ENCODE peak calls at places on chromosome 11, in four cellular contexts. Y is HL-60, I is GM12878, N is K562. J is an unnamed sample.

GRCh38 chr11:117985953-117986887 is at the start of gene IL10RA:
- DNase-seq in I (no peak), N (peak), Y (peak), J (peak)

GRCh38 chr11:102528618-102529017 is 1.9 kb downstream of the MMP7 start:
- DNase-seq in Y (no peak), N (no peak), I (no peak), J (no peak)

GRCh38 chr11:11777897-11778296 is 63.9 kb upstream of the USP47 start:
- DNase-seq in Y (no peak), I (no peak), N (no peak), J (no peak)

GRCh38 chr11:75341583-75341982 is 9.9 kb downstream of the ARRB1 start:
- DNase-seq in N (no peak), Y (no peak), I (no peak), J (no peak)

GRCh38 chr11:1862588-1863351 is 9.9 kb downstream of the LSP1 start:
- DNase-seq in N (no peak), Y (no peak), I (no peak), J (no peak)

GRCh38 chr11:120331301-120331966 is 4.8 kb upstream of the ARHGEF12 start:
- DNase-seq in N (no peak), I (no peak), Y (no peak), J (no peak)

GRCh38 chr11:85902353-85902752 is 47.2 kb downstream of the CCDC83 start:
- DNase-seq in I (no peak), Y (no peak), N (no peak), J (no peak)

GRCh38 chr11:68976095-68976494 is 4.7 kb downstream of the MRGPRD start:
- DNase-seq in N (no peak), I (no peak), Y (no peak), J (no peak)

GRCh38 chr11:57516061-57516443 is 550 bp upstream of the SLC43A1 start:
- DNase-seq in I (no peak), N (no peak), Y (no peak), J (no peak)
- TF ChIP-seq SPI1 in I (no peak), N (no peak), Y (no peak), J (no peak)

DNA sequence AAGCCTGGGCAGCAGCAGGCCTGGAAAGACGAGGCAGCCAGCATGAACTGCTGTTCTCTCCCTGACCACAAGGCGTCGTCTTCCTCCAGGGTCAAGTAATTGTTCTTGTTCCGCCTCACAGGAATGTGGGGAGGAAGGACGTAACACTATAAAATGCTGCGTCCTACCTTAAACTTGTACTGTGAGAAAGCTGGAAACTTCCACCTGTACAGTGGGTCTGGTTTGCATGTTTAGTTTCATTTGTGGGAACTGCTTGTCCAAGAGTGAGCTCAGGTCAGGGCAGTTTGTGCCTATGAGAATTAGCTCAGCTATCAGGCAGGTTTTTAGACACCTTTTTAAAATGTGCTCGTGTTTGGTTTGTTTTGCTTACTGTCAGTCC is 55.2 kb downstream of the PANX1 start:
- DNase-seq in Y (no peak), I (peak), N (peak), J (peak)
- TF ChIP-seq SPI1 in Y (no peak), I (no peak), N (no peak), J (no peak)

GRCh38 chr11:57131080-57131790 is 50.5 kb upstream of the LRRC55 start:
- DNase-seq in I (no peak), Y (no peak), N (peak), J (no peak)
- TF ChIP-seq SPI1 in I (no peak), Y (no peak), N (no peak), J (no peak)

GRCh38 chr11:95465887-95466286 is 234.9 kb upstream of the SESN3 start:
- DNase-seq in I (no peak), N (no peak), Y (no peak), J (no peak)
- TF ChIP-seq SPI1 in I (no peak), N (no peak), Y (no peak), J (no peak)

DNA sequence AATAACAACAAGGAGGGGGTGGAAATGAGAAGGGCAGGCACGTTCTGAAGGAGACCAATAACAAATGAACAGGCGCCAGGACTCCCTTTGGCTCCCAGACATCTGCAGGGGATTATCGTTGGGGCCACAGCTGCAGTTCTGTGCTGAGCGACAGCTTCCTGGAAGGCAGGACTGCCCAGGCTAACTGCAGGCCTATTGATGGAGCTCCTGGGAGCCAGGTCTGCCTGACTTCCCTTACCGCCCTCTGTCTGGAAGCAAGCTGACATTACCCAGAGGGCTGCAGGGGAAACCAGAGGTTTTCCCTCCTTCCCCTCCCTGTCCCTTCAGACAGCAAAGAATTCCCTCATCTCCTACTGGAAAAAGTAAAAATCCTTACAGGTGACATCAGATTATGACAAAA is 5.0 kb downstream of the DRD2 start:
- DNase-seq in I (no peak), Y (no peak), N (no peak), J (no peak)
- TF ChIP-seq SPI1 in I (no peak), Y (no peak), N (no peak), J (no peak)

DNA sequence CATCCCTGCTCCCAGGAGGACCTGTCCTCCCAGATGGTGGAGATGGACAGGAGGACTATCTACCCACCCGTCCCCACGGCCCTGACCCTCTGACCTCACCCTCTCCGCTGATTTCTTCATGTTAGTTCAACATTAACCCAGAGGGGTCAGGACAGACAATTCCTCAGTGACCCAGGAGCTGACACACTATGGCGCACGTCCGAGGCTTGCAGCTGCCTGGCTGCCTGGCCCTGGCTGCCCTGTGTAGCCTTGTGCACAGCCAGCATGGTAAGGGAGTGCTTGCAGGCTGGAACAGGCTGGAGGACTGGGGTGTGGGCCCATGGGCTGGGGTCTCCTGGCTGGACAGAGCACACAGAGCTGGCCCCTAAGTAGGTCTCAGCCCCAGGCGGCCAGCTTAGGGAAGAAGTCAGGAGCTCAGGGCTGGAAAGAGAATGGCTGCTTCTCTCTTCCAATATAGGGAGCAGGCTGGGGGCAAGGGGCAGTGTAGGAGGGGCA is at the start of gene F2:
- DNase-seq in I (no peak), N (no peak), Y (no peak), J (no peak)
- TF ChIP-seq SPI1 in I (no peak), N (no peak), Y (no peak), J (no peak)

DNA sequence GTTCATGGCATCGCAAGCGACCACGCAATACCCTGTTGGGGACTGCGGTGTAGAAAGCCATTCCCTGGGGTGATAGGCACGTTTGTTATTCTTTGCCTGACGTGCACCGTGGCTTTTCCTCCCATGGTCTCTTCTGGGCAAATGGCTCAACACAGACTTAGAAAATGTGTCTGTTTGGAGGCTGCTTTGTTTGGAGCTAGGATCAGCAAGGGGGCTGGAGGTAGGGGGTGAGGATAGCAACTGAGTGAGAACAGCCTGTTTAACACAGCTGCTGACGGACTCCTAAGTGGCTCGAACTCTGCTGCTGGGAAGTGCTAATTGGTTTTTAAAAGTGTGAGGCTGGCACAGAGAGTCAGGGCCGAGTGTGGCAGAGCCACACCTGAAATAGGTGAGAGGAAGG is 16.1 kb upstream of the CHRM4 start:
- DNase-seq in N (no peak), Y (no peak), I (no peak), J (no peak)
- TF ChIP-seq SPI1 in N (no peak), Y (no peak), I (no peak), J (no peak)

DNA sequence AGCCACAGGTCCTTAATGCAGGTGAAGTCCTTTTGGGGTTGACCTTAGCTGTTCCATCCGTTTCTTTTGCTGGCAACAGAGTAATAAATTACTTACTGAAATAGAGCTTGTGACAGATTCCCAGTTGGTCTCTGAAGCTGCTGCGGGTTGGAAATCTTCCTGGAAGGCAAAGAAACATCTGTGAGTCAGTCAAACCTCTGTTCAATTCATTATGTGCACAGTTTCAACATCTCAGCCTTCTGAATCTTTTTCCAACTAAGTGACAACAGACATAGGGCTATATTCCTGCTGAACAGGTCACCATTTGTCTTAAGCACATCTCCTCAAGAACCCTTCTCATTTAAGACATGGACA is 88.9 kb upstream of the DDI1 start:
- DNase-seq in I (no peak), N (no peak), Y (no peak), J (no peak)
- TF ChIP-seq SPI1 in I (no peak), N (no peak), Y (no peak), J (no peak)

DNA sequence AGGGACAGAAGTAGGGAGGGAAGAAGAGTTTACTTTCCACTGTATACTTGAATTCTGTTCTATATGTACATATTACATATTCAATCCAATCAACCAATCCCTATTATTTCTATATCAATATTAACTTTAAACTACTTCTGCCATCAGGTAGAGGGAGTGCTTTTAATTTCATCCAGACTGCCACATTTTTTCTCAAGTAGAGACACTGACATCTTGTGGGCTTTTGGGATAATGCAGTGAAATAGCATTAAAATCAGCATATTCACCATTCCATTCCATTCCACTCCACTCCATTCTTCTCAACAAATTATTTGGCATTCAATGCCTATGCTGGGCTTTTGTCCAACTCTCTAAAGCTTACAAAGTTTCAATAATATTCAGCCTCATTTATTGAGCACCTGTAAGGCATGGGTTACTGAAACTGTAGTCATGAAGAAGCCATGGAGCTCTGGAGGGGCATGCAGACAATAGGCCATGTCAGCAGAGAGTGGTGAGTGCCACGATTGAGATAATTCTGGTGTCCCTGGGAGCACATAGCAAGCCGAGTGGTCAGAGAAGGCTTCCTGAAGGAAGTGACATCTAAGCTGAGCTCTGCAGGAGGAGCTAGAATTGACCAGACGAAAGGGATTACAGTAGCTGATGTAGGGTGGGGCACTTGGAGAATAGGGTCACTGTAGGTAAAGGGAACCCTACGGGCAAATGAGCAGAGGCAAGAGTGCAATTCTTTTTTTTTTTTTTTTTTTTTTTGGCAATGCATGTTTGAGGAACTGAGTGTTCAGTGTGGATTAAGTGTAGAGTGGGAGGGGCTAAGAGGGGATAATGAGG is 12.8 kb upstream of the CLPB start:
- DNase-seq in I (no peak), Y (no peak), N (peak), J (no peak)
- TF ChIP-seq SPI1 in I (no peak), Y (peak), N (no peak), J (no peak)

GRCh38 chr11:131925829-131926228 is 555.4 kb downstream of the NTM start:
- DNase-seq in I (no peak), N (no peak), Y (no peak), J (no peak)
- TF ChIP-seq SPI1 in I (no peak), N (no peak), Y (no peak), J (no peak)